ENCODE peak calls at places on chromosomes 13 and 19, in seven cellular contexts. G, Z, T, E, J, R and S are unnamed samples.
A peak's percentile ranks its signal among the peaks of the same experiment; 100 is the strongest.

GRCh38 chr19:37981785-37982475 is 74.9 kb downstream of the SIPA1L3 start:
- DNase-seq in G (no peak), T (no peak), J (no peak), Z (no peak), R (no peak), E (no peak), S (no peak)

GRCh38 chr13:61414686-61415664 is 674 bp downstream of the PCDH20 start:
- DNase-seq in E (peak; percentile 91), J (no peak), G (no peak), Z (peak; percentile 27), R (no peak), T (no peak), S (peak; percentile 21)

GRCh38 chr13:110415669-110416068 is 108.6 kb downstream of the COL4A2 start:
- DNase-seq in Z (no peak), G (no peak), R (peak; percentile 49), J (no peak), T (no peak), E (peak; percentile 92), S (no peak)

GRCh38 chr19:58182577-58182988 is 278 bp upstream of the ZNF274 start:
- DNase-seq in G (no peak), Z (no peak), T (peak; percentile 71), J (peak; percentile 77), R (no peak), E (no peak), S (peak; percentile 92)

GRCh38 chr13:106098778-106099177 is 436.7 kb downstream of the EFNB2 start:
- DNase-seq in J (no peak), G (no peak), T (no peak), R (no peak), E (no peak), Z (no peak), S (no peak)

GRCh38 chr13:91058066-91058465 is 289.4 kb upstream of the MIR17HG start:
- DNase-seq in E (peak; percentile 45), Z (no peak), T (no peak), R (no peak), G (no peak), J (no peak), S (peak; percentile 6)

GRCh38 chr19:45247136-45247535 is 1.9 kb upstream of the EXOC3L2 start:
- DNase-seq in T (no peak), J (no peak), R (no peak), E (no peak), Z (no peak), G (no peak), S (no peak)

GRCh38 chr19:13938361-13939027 is at the start of gene PODNL1:
- DNase-seq in T (no peak), R (peak; percentile 85), E (no peak), G (no peak), Z (no peak), J (no peak), S (peak; percentile 92)

GRCh38 chr19:10858204-10858828 is 10.1 kb downstream of the C19orf38 start:
- DNase-seq in E (no peak), Z (no peak), R (peak; percentile 50), J (no peak), G (no peak), T (no peak), S (peak; percentile 54)

GRCh38 chr13:80082396-80083096 is 258.4 kb downstream of the SPRY2 start:
- DNase-seq in T (no peak), R (peak; percentile 63), J (no peak), E (peak; percentile 83), Z (no peak), G (no peak), S (peak; percentile 40)

GRCh38 chr19:29107831-29108230 is 105.1 kb downstream of the UQCRFS1 start:
- DNase-seq in T (no peak), E (no peak), R (peak; percentile 15), G (no peak), J (no peak), Z (no peak), S (peak; percentile 31)

GRCh38 chr13:95155093-95155492 is 146.2 kb downstream of the ABCC4 start:
- DNase-seq in J (no peak), E (no peak), Z (no peak), G (no peak), T (no peak), R (no peak), S (no peak)

GRCh38 chr13:89061821-89062220 is 1390.7 kb downstream of the SLITRK5 start:
- DNase-seq in E (no peak), G (no peak), R (no peak), Z (peak; percentile 74), T (no peak), J (no peak), S (no peak)

GRCh38 chr19:49932731-49933131 is 3.4 kb upstream of the NUP62 start:
- DNase-seq in J (peak; percentile 56), G (peak; percentile 74), R (no peak), T (no peak), E (no peak), Z (no peak), S (no peak)

GRCh38 chr13:112842343-112842856 is 126.6 kb upstream of the MCF2L start:
- DNase-seq in E (peak; percentile 19), J (no peak), G (no peak), R (no peak), Z (no peak), T (no peak), S (no peak)

GRCh38 chr13:84208251-84208650 is 326.0 kb upstream of the SLITRK1 start:
- DNase-seq in R (no peak), Z (peak; percentile 16), T (no peak), E (no peak), J (no peak), G (no peak), S (no peak)